ENCODE peak calls at places on chromosomes 2 and 18, in four cellular contexts. N is HepG2, U is K562, B is GM12878. E is an unnamed sample.

GRCh38 chr18:49486617-49486958 is 446 bp downstream of the C18orf32 start:
- DNase-seq in B (no peak), N (no peak), U (no peak), E (no peak)

GRCh38 chr2:215612770-215613169 is 176.9 kb upstream of the FN1 start:
- DNase-seq in B (no peak), N (no peak), U (no peak), E (no peak)

GRCh38 chr2:44354761-44355160 is 6.5 kb downstream of the PREPL start:
- DNase-seq in N (no peak), U (peak), B (no peak), E (no peak)

GRCh38 chr2:238895901-238896600 is 48.2 kb downstream of the TWIST2 start:
- DNase-seq in B (no peak), N (peak), U (no peak), E (peak)

GRCh38 chr2:149490296-149490695 is 97.3 kb downstream of the MMADHC start:
- DNase-seq in B (no peak), N (no peak), U (no peak), E (peak)

GRCh38 chr18:7038330-7038846 is 79.2 kb downstream of the LAMA1 start:
- DNase-seq in B (no peak), U (peak), N (peak), E (peak)

GRCh38 chr2:233107011-233107410 is 46.9 kb downstream of the INPP5D start:
- DNase-seq in B (no peak), U (no peak), N (no peak), E (no peak)

GRCh38 chr18:42929181-42929580 is 186.3 kb downstream of the RIT2 start:
- DNase-seq in B (no peak), N (no peak), U (no peak), E (no peak)

GRCh38 chr2:170224692-170225091 is 46.7 kb downstream of the MYO3B start:
- DNase-seq in N (no peak), U (no peak), B (no peak), E (no peak)

GRCh38 chr2:125858366-125858765 is 797.6 kb upstream of the GYPC start:
- DNase-seq in U (no peak), B (no peak), N (no peak), E (no peak)

GRCh38 chr2:164190700-164191099 is 430.6 kb downstream of the GRB14 start:
- DNase-seq in N (no peak), U (no peak), B (no peak), E (no peak)

GRCh38 chr18:7291046-7291445 is 60.2 kb downstream of the LRRC30 start:
- DNase-seq in B (no peak), N (no peak), U (no peak), E (peak)

GRCh38 chr2:196925445-196925767 is 1.1 kb downstream of the PGAP1 start:
- DNase-seq in U (no peak), N (peak), B (no peak), E (peak)

GRCh38 chr2:9370746-9371145 is 52.6 kb downstream of the ITGB1BP1 start:
- DNase-seq in N (no peak), U (no peak), B (no peak), E (no peak)

GRCh38 chr18:77970814-77971213 is 721.2 kb downstream of the GALR1 start:
- DNase-seq in N (no peak), U (no peak), B (no peak), E (no peak)

GRCh38 chr2:215888680-215889079 is 124.7 kb downstream of the MREG start:
- DNase-seq in B (no peak), N (no peak), U (no peak), E (peak)

GRCh38 chr2:230323385-230324106 is 3.4 kb upstream of the SP140L start:
- DNase-seq in B (no peak), U (peak), N (peak), E (no peak)

GRCh38 chr2:158922610-158923009 is 45.8 kb upstream of the TANC1 start:
- DNase-seq in U (no peak), N (no peak), B (no peak), E (no peak)

GRCh38 chr2:109136542-109136941 is 7.5 kb downstream of the SH3RF3 start:
- DNase-seq in U (no peak), N (no peak), B (no peak), E (no peak)

GRCh38 chr2:212032536-212033219 is 505.9 kb downstream of the ERBB4 start:
- DNase-seq in U (no peak), N (no peak), B (no peak), E (peak)

GRCh38 chr18:23302852-23303527 is 150.1 kb upstream of the RIOK3 start:
- DNase-seq in N (no peak), U (no peak), B (no peak), E (peak)

GRCh38 chr2:203438528-203438927 is 96.6 kb downstream of the RAPH1 start:
- DNase-seq in B (no peak), U (no peak), N (no peak), E (no peak)

GRCh38 chr2:237591379-237591881 is 896 bp upstream of the RAB17 start:
- DNase-seq in B (no peak), U (peak), N (no peak), E (no peak)
- TF ChIP-seq POLR2A in B (no peak), U (no peak), N (no peak), E (no peak)

DNA sequence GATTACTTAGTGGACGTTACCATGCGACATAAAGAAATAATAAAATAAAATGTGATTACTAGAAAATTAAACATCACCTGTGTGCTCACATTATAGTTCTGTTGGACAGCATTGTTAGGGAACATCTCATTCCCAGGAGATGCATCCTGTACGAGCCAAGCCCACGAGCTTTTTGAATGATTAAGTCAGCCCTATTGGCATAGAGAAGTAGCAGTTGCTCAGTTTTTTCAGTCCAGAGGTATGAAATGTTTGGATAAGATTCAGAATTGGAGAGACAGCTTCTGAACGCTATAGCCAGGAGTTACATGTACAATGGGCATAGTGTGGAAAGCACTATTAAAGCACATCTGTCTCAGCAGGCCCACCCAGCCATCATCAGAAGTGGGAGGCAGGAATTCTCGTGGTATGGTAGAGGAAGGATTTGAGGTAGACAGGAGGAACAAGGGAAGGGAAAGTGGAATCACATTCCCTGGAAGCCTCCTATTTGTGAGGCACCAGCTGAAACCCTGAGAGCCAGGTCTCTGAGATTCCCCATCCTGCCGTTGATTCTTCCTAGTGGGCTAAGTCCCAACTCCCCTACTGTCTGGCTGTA is 8.6 kb downstream of the SPATS2L start:
- DNase-seq in B (no peak), U (no peak), N (no peak), E (no peak)
- H3K9ac ChIP-seq in B (no peak), U (no peak), N (no peak), E (no peak)

GRCh38 chr2:33419548-33420255 is 56.7 kb upstream of the RASGRP3 start:
- DNase-seq in N (no peak), U (no peak), B (no peak), E (no peak)

GRCh38 chr2:33425156-33425555 is 51.3 kb upstream of the RASGRP3 start:
- DNase-seq in B (no peak), U (no peak), N (no peak), E (no peak)

GRCh38 chr2:33421820-33422219 is 54.6 kb upstream of the RASGRP3 start:
- DNase-seq in U (no peak), N (no peak), B (no peak), E (no peak)

GRCh38 chr2:33417093-33417492 is 59.4 kb upstream of the RASGRP3 start:
- DNase-seq in B (no peak), N (no peak), U (no peak), E (peak)

DNA sequence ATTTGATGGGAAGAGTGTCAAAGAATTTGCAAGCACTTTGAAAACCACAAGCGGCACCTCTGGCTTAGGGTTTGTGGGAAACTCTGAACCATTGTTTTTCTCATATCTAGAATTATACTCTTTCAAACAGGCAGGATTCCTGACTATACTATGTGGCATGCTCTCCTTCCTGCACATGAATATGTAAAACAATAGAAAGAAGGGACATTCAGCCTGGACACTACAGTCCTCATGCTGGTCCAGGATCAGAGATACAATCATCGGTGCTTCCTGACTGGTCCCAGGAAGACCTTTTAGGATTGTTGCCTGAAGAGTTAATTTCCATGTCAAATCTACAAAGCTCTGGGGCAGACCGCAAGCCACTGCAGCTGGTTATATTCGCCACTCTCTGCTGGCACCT is 55.7 kb upstream of the RASGRP3 start:
- DNase-seq in N (no peak), B (no peak), U (no peak), E (peak)
- TF ChIP-seq MYC in N (no peak), B (no peak), U (no peak), E (no peak)

DNA sequence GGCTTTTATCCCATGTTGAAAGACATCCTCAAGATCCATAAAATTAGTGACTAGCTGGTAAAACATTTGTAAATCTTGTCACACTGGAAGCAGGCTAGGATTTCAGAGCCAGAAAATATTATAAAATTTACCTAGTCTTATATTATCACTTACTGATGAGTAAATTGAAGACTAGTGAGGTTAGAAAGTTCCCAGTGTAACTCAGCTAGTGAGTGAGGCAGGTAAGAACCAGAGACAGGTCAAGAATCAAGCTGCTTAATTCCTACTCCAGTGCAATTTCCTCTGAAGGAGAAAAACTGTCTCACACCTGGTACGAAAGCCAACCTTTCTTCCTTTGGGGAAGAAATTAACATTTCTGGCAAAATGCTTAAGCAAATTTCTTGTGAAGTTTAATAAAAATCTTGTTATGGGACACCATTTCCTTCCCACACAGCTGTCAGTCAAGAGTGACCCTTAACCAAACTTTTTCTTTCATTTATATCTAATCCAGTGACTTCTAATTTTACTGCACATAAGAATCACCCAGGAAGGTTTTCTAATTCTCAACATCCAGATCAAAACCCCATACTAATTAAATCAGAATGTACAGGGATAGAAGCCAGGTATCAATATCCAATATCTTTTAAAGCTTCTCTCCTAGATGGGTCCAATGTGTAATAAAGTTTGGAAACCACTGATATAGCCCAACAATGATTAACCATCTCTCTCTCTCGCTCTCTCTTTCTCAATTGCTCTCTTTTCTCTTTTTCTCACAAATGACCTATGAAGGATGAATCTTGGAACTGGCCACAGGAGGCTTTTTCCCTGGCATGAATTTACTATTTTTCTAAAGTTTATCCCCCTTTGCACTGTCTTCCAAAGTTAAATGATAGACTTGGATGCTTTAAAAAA is 264.3 kb upstream of the SLC39A10 start:
- DNase-seq in B (peak), U (no peak), N (no peak), E (no peak)
- TF ChIP-seq POLR2A in B (no peak), U (no peak), N (no peak), E (no peak)

GRCh38 chr2:2161871-2162653 is 169.0 kb downstream of the MYT1L start:
- DNase-seq in U (no peak), N (no peak), B (no peak), E (no peak)
- H3K9ac ChIP-seq in U (no peak), N (no peak), B (no peak), E (no peak)

DNA sequence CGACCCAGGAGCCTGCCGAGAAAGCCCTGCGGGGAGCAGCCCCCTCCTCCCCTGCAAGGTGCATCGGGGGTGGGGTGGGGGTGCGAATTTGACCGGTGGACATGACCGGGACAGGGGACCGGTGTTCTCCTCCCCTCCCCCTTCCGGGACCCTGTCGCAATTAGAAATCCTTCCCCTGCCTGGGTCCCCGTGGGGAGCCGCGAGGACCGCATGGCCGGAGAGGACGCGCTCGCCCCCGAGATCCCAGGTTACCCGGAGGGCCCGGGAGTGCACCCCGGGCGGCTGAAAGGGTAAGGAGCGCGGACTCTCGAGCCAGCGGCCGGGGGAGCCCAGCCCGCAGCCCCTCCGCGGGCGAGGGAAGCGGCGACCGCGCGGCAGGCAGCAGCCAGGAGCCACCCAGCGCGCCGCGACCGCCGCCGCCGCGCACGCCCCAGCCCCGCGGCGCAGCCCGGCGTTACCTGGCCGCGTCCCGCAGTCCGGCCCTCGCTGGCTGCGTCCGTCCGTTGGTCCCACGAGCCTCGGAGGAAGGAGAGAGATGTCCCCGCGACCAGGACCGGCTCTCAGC is 477 bp downstream of the DLGAP1 start:
- DNase-seq in B (no peak), N (no peak), U (no peak), E (no peak)
- TF ChIP-seq MYC in B (no peak), N (no peak), U (no peak), E (no peak)

DNA sequence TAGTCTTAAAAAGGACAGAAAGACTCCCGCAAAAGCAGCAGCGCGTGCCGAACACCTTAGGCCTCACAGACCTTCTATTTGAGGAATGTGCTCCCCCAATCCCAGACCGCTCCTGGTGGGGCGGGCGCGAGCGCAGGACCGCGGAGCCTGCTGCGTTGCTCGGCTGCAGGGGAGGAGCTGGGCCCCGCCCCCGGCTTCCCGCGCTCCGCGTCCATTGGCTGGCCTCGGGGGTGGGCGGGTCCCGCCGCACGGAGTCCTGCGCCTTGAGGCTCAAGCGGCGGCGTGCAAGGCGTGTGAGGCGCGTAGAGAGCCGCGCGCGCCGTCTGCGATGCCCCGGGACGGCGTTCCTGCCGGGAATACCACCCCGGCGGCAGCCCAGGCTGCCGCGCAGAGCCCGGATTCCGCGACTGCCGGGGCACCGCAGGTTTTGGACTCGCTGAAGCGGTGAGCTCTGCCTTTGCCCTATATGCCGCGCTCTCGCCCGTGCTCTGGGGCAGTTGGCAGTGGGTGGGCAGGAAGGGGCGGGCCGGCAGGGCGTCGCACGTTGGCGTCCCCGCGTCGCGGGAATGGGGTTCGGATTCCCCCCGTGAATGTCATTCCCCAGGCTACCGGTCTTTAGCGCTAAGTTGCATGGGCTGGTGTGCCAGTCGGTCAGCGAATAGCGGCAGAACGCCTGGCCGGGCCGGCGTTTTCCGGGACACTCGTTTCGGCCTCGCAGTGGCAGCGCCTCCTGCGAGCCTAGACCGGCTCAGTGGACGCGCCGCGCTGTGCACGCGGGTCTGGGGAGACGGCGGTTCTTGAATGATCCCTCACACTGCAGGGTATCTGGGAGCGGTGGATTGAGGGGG is 49.6 kb upstream of the PAIP2B start:
- DNase-seq in B (peak), U (peak), N (peak), E (peak)
- TF ChIP-seq POLR2A in B (peak), U (no peak), N (no peak), E (peak)

GRCh38 chr2:84918430-84918829 is 13.0 kb downstream of the TMSB10 start:
- DNase-seq in N (no peak), B (no peak), U (no peak), E (no peak)
- H3K9ac ChIP-seq in N (no peak), B (no peak), U (no peak), E (no peak)

DNA sequence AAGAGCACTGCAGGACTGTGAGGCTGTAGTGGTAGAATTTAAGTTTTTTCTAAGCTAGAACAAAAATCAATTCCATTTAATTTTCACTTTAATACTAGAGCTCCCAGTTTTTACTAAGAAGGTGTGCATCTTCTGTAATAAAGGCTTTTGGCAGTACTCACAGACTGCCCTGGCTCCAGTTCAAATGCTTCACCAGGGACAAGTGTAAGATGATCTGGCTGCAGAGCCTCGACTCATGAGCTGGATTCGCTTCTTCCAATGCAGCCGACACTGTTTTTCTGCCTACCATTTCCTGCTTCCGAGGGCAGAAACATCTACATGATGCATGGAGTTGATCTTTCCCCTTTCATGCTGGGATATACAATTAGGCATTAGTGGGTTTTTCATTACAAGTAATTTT is 87.0 kb downstream of the FARSB start:
- DNase-seq in U (no peak), B (no peak), N (no peak), E (no peak)
- TF ChIP-seq MYC in U (no peak), B (no peak), N (no peak), E (no peak)

GRCh38 chr2:65064728-65065552 is 8.7 kb downstream of the CEP68 start:
- DNase-seq in N (peak), U (peak), B (peak), E (peak)
- TF ChIP-seq POLR2A in N (no peak), U (no peak), B (peak), E (no peak)

E was measured in endothelial cell of umbilical vein.